ENCODE peak calls at places on chromosomes 7 and 10, in five cellular contexts. S is non-pigmented ciliary epithelial cell, J is Calu3, P is SHP77, W is KBM-7. D is an unnamed sample.

GRCh38 chr7:46391215-46391614 is 470.1 kb upstream of the IGFBP3 start:
- DNase-seq in S (no peak), J (no peak), P (no peak), W (no peak), D (no peak)

GRCh38 chr10:91689731-91690168 is 56.9 kb upstream of the PPP1R3C start:
- DNase-seq in S (no peak), J (no peak), P (no peak), W (peak; percentile 24), D (no peak)

GRCh38 chr7:54116956-54117355 is 425.2 kb upstream of the VSTM2A start:
- DNase-seq in S (no peak), J (no peak), P (no peak), W (no peak), D (no peak)

GRCh38 chr7:93046641-93047040 is 71.1 kb downstream of the SAMD9 start:
- DNase-seq in S (no peak), J (no peak), P (no peak), W (no peak), D (no peak)

GRCh38 chr10:8054243-8054497 is 318 bp upstream of the GATA3 start:
- DNase-seq in S (no peak), J (no peak), P (no peak), W (no peak), D (no peak)

GRCh38 chr7:155999631-156000489 is 187.6 kb upstream of the SHH start:
- DNase-seq in S (no peak), J (no peak), P (no peak), W (no peak), D (no peak)

GRCh38 chr10:89206402-89207180 is 526 bp downstream of the CH25H start:
- DNase-seq in S (no peak), J (peak; percentile 4), P (no peak), W (no peak), D (no peak)

GRCh38 chr7:155865830-155866545 is 53.7 kb upstream of the SHH start:
- DNase-seq in S (no peak), J (no peak), P (no peak), W (no peak), D (peak; percentile 68)

GRCh38 chr10:7408494-7409044 is 2.3 kb downstream of the SFMBT2 start:
- DNase-seq in S (no peak), J (peak; percentile 54), P (peak; percentile 46), W (peak; percentile 68), D (no peak)

GRCh38 chr10:110746254-110746826 is 102.2 kb downstream of the RBM20 start:
- DNase-seq in S (peak; percentile 36), J (peak; percentile 64), P (peak; percentile 47), W (peak; percentile 73), D (no peak)

GRCh38 chr7:100726998-100727761 is 6.2 kb upstream of the ZAN start:
- DNase-seq in S (peak; percentile 70), J (no peak), P (no peak), W (no peak), D (no peak)

GRCh38 chr7:55120501-55121198 is 101.8 kb downstream of the EGFR start:
- DNase-seq in S (no peak), J (no peak), P (peak; percentile 47), W (no peak), D (peak; percentile 30)

GRCh38 chr7:148722340-148723165 is 23.9 kb downstream of the CUL1 start:
- DNase-seq in S (no peak), J (no peak), P (peak; percentile 54), W (no peak), D (no peak)

GRCh38 chr10:64036996-64037666 is 515.9 kb downstream of the REEP3 start:
- DNase-seq in S (no peak), J (no peak), P (no peak), W (no peak), D (no peak)

GRCh38 chr7:73696372-73696771 is 13.0 kb downstream of the BUD23 start:
- DNase-seq in S (no peak), J (no peak), P (no peak), W (no peak), D (no peak)

GRCh38 chr7:58316-58715 is 134.1 kb upstream of the FAM20C start:
- DNase-seq in S (no peak), J (no peak), P (no peak), W (no peak), D (no peak)